ENCODE peak calls at places on chromosome 17, in eight cellular contexts. L is heart right ventricle, H is fibroblast of the aortic adventitia, D is foreskin keratinocyte, V is A549, W is dorsolateral prefrontal cortex, K is GM10248, S is B cell. G is an unnamed sample.

GRCh38 chr17:42997984-42998938 is at the start of gene RPL27:
- DNase-seq in L (peak), H (peak), D (peak), V (peak), W (peak), K (peak), S (peak), G (peak)

GRCh38 chr17:78766225-78766624 is 15.8 kb downstream of the CYTH1 start:
- DNase-seq in L (no peak), H (no peak), D (peak), V (no peak), W (no peak), K (no peak), S (no peak), G (no peak)

GRCh38 chr17:4538236-4539002 is 16.8 kb downstream of the MYBBP1A start:
- DNase-seq in L (no peak), H (no peak), D (no peak), V (no peak), W (no peak), K (no peak), S (no peak), G (no peak)

GRCh38 chr17:68087851-68088250 is 52.3 kb downstream of the KPNA2 start:
- DNase-seq in L (no peak), H (no peak), D (no peak), V (no peak), W (no peak), K (no peak), S (no peak), G (no peak)

GRCh38 chr17:55609737-55610201 is 98.5 kb upstream of the SMIM36 start:
- DNase-seq in L (no peak), H (peak), D (no peak), V (no peak), W (no peak), K (no peak), S (no peak), G (no peak)

GRCh38 chr17:66737524-66737923 is 97.4 kb upstream of the CACNG5 start:
- DNase-seq in L (peak), H (peak), D (no peak), V (no peak), W (peak), K (no peak), S (no peak), G (no peak)

GRCh38 chr17:4598776-4599504 is 14.6 kb downstream of the SMTNL2 start:
- DNase-seq in L (peak), H (peak), D (no peak), V (no peak), W (no peak), K (no peak), S (no peak), G (no peak)

GRCh38 chr17:64492481-64493109 is 4.3 kb downstream of the POLG2 start:
- DNase-seq in L (no peak), H (no peak), D (no peak), V (peak), W (no peak), K (no peak), S (no peak), G (no peak)

GRCh38 chr17:53336281-53336680 is 486.4 kb upstream of the KIF2B start:
- DNase-seq in L (no peak), H (no peak), D (peak), V (no peak), W (no peak), K (no peak), S (no peak), G (peak)

GRCh38 chr17:75612906-75613626 is 20.2 kb upstream of the SMIM5 start:
- DNase-seq in L (no peak), H (no peak), D (no peak), V (no peak), W (no peak), K (no peak), S (no peak), G (no peak)
- TF ChIP-seq CTCF in L (no peak), H (no peak), D (no peak), V (no peak), W (no peak), K (no peak), S (no peak), G (no peak)

DNA sequence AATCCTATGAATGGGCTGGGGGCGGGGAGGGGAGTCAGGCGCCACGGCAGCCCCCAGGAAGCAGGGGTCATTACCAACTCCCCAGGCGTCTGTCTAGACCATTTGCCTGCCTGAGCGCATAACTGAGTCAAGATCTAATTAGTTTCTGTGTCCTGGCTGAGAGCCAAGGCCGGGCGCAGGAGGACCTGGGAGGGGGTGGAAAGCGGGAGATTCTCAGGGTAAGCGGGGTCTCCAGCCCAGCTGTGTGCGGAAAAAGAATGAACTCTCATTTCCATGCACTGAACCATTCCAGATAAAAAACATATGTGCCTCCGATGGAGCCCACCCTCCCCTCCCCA is 151.5 kb downstream of the SDK2 start:
- DNase-seq in L (no peak), H (no peak), D (no peak), V (no peak), W (no peak), K (no peak), S (no peak), G (no peak)
- TF ChIP-seq CTCF in L (no peak), H (no peak), D (no peak), V (no peak), W (no peak), K (no peak), S (no peak), G (no peak)

GRCh38 chr17:45371414-45372324 is 54.8 kb upstream of the MAP3K14 start:
- DNase-seq in L (peak), H (peak), D (peak), V (peak), W (peak), K (no peak), S (no peak), G (peak)
- TF ChIP-seq CTCF in L (peak), H (peak), D (no peak), V (no peak), W (no peak), K (no peak), S (no peak), G (no peak)

GRCh38 chr17:38967290-38967738 is at the start of gene FBXO47:
- DNase-seq in L (peak), H (peak), D (peak), V (peak), W (peak), K (peak), S (peak), G (peak)
- TF ChIP-seq CTCF in L (peak), H (peak), D (peak), V (no peak), W (peak), K (no peak), S (no peak), G (no peak)

DNA sequence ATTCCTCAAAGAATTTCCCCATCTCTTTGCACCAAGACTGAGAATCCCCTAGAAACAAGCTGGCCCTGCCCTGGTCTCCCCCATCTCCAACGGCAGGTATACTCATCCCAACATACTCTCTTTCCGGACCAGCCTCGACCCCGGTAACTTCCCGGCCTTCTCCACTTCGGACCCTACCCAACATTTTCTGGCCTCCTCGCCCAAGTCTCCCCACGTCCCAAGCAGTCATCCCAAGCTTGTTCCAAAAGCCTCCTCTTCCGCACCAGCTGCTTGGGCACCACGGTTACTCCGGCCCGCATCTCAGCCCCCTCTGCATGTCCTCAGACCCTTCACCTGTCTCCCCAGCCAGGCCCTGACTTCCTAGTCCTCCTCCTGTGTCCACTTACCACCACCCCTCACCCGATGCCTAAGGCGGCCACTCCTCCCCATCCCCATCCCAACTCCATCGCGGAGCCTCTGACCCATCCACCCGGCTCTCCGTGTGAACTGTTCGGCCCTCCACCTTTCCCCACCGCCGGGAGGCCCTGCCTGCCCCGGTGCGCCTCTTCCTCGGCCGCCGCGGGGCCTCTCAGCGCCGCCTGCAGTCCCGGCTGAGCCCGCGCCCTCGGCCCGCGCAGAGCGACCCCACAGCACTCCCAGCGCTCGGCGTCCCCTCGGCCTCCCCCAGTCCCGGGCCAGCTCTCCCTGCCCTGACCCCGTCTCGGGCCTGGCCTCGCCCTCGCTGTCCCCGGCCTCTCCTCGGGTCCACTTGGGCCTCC is 993 bp downstream of the PITPNA start:
- DNase-seq in L (no peak), H (no peak), D (no peak), V (no peak), W (no peak), K (peak), S (no peak), G (peak)
- TF ChIP-seq CTCF in L (peak), H (peak), D (peak), V (peak), W (peak), K (peak), S (peak), G (no peak)

GRCh38 chr17:28675485-28675884 is 13.5 kb downstream of the SUPT6H start:
- DNase-seq in L (no peak), H (no peak), D (no peak), V (no peak), W (no peak), K (no peak), S (no peak), G (no peak)

DNA sequence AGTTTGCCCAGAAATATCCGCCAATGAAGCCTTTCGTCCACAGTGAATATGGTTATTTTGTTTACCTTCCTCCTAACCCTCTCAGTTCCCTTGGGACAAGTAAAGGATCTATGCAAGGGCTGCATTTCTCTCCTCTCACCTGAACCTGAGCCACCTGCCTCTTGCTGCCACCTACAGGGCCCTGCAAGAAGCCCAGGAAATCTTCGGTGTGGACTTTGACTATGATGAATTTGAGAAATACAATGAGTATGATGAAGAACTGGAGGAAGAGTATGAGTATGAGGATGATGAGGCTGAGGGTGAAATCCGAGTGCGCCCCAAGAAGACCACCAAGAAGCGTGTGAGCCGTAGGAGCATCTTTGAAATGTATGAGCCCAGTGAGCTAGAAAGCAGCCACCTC is 14.0 kb downstream of the SUPT6H start:
- DNase-seq in L (no peak), H (no peak), D (no peak), V (peak), W (no peak), K (no peak), S (no peak), G (peak)
- TF ChIP-seq CTCF in L (no peak), H (no peak), D (peak), V (peak), W (no peak), K (peak), S (peak), G (peak)

GRCh38 chr17:28555022-28555421 is 2.6 kb upstream of the UNC119 start:
- DNase-seq in L (no peak), H (no peak), D (no peak), V (no peak), W (no peak), K (no peak), S (no peak), G (no peak)

GRCh38 chr17:28552201-28552999 is at the start of gene UNC119:
- DNase-seq in L (peak), H (peak), D (peak), V (peak), W (peak), K (peak), S (peak), G (peak)

GRCh38 chr17:28551421-28552186 is 820 bp downstream of the UNC119 start:
- DNase-seq in L (no peak), H (peak), D (no peak), V (no peak), W (peak), K (peak), S (no peak), G (peak)

GRCh38 chr17:28553000-28553505 is 629 bp upstream of the UNC119 start:
- DNase-seq in L (no peak), H (no peak), D (no peak), V (no peak), W (peak), K (no peak), S (no peak), G (no peak)

GRCh38 chr17:28554565-28554964 is 2.1 kb upstream of the UNC119 start:
- DNase-seq in L (no peak), H (peak), D (no peak), V (peak), W (peak), K (no peak), S (no peak), G (no peak)
- TF ChIP-seq CTCF in L (no peak), H (peak), D (no peak), V (peak), W (no peak), K (no peak), S (peak), G (no peak)

G was measured in RWPE1.